ENCODE peak calls at places on chromosome 7, in seven cellular contexts. One of them, this sample, is unnamed.

GRCh38 chr7:101680406-101681145 is 51.5 kb upstream of the MYL10 start:
- DNase-seq in lung: no peak
- DNase-seq in fibroblast of lung: no peak
- DNase-seq in heart right ventricle: no peak
- DNase-seq in cardiac fibroblast: no peak
- DNase-seq in AG04450: no peak
- DNase-seq in IMR-90: no peak
- DNase-seq in this sample: no peak

GRCh38 chr7:47651355-47652317 is 69.7 kb upstream of the TNS3 start:
- DNase-seq in fibroblast of lung: peak; percentile 98
- DNase-seq in AG04450: peak; percentile 94
- DNase-seq in heart right ventricle: no peak
- DNase-seq in cardiac fibroblast: peak; percentile 98
- DNase-seq in IMR-90: peak; percentile 99
- DNase-seq in lung: no peak
- DNase-seq in this sample: peak; percentile 96

GRCh38 chr7:38105874-38106483 is 72.1 kb upstream of the STARD3NL start:
- DNase-seq in cardiac fibroblast: peak; percentile 69
- DNase-seq in lung: no peak
- DNase-seq in heart right ventricle: no peak
- DNase-seq in AG04450: peak; percentile 18
- DNase-seq in fibroblast of lung: peak; percentile 63
- DNase-seq in IMR-90: peak; percentile 49
- DNase-seq in this sample: peak; percentile 6

GRCh38 chr7:142611566-142612250 is 137.6 kb upstream of the PRSS1 start:
- DNase-seq in AG04450: no peak
- DNase-seq in IMR-90: no peak
- DNase-seq in cardiac fibroblast: peak; percentile 32
- DNase-seq in lung: no peak
- DNase-seq in fibroblast of lung: no peak
- DNase-seq in heart right ventricle: no peak
- DNase-seq in this sample: peak; percentile 23

GRCh38 chr7:83210459-83210858 is 47.8 kb upstream of the PCLO start:
- DNase-seq in IMR-90: no peak
- DNase-seq in fibroblast of lung: no peak
- DNase-seq in AG04450: no peak
- DNase-seq in heart right ventricle: no peak
- DNase-seq in lung: no peak
- DNase-seq in cardiac fibroblast: no peak
- DNase-seq in this sample: no peak

GRCh38 chr7:111511845-111512244 is 50.4 kb downstream of the IMMP2L start:
- DNase-seq in IMR-90: peak; percentile 7
- DNase-seq in cardiac fibroblast: no peak
- DNase-seq in fibroblast of lung: peak; percentile 16
- DNase-seq in heart right ventricle: no peak
- DNase-seq in AG04450: no peak
- DNase-seq in lung: no peak
- DNase-seq in this sample: no peak

GRCh38 chr7:30683839-30684238 is 1.6 kb upstream of the CRHR2 start:
- DNase-seq in lung: no peak
- DNase-seq in cardiac fibroblast: no peak
- DNase-seq in fibroblast of lung: no peak
- DNase-seq in heart right ventricle: no peak
- DNase-seq in IMR-90: no peak
- DNase-seq in AG04450: no peak
- DNase-seq in this sample: no peak

GRCh38 chr7:607938-608337 is 88.3 kb upstream of the PDGFA start:
- DNase-seq in AG04450: no peak
- DNase-seq in IMR-90: no peak
- DNase-seq in fibroblast of lung: no peak
- DNase-seq in lung: no peak
- DNase-seq in heart right ventricle: no peak
- DNase-seq in cardiac fibroblast: no peak
- DNase-seq in this sample: no peak

GRCh38 chr7:151801782-151802468 is 75.0 kb downstream of the PRKAG2 start:
- DNase-seq in IMR-90: no peak
- DNase-seq in lung: no peak
- DNase-seq in AG04450: no peak
- DNase-seq in cardiac fibroblast: no peak
- DNase-seq in fibroblast of lung: no peak
- DNase-seq in heart right ventricle: no peak
- DNase-seq in this sample: no peak

GRCh38 chr7:8149222-8149621 is 112.7 kb downstream of the ICA1 start:
- DNase-seq in cardiac fibroblast: no peak
- DNase-seq in IMR-90: no peak
- DNase-seq in fibroblast of lung: peak; percentile 9
- DNase-seq in AG04450: no peak
- DNase-seq in heart right ventricle: no peak
- DNase-seq in lung: no peak
- DNase-seq in this sample: no peak

GRCh38 chr7:102077081-102077480 is 209.6 kb upstream of the SH2B2 start:
- DNase-seq in AG04450: no peak
- DNase-seq in lung: no peak
- DNase-seq in heart right ventricle: no peak
- DNase-seq in cardiac fibroblast: no peak
- DNase-seq in IMR-90: no peak
- DNase-seq in fibroblast of lung: no peak
- DNase-seq in this sample: no peak

GRCh38 chr7:52995676-52996075 is 39.8 kb upstream of the POM121L12 start:
- DNase-seq in lung: no peak
- DNase-seq in IMR-90: no peak
- DNase-seq in heart right ventricle: no peak
- DNase-seq in fibroblast of lung: no peak
- DNase-seq in cardiac fibroblast: no peak
- DNase-seq in AG04450: no peak
- DNase-seq in this sample: no peak

GRCh38 chr7:149856583-149856982 is 17.2 kb upstream of the ATP6V0E2 start:
- DNase-seq in AG04450: no peak
- DNase-seq in heart right ventricle: no peak
- DNase-seq in cardiac fibroblast: no peak
- DNase-seq in fibroblast of lung: no peak
- DNase-seq in lung: no peak
- DNase-seq in IMR-90: no peak
- DNase-seq in this sample: no peak

GRCh38 chr7:2719007-2719406 is 31.0 kb downstream of the AMZ1 start:
- DNase-seq in heart right ventricle: no peak
- DNase-seq in lung: no peak
- DNase-seq in IMR-90: no peak
- DNase-seq in AG04450: no peak
- DNase-seq in fibroblast of lung: no peak
- DNase-seq in cardiac fibroblast: no peak
- DNase-seq in this sample: no peak

DNA sequence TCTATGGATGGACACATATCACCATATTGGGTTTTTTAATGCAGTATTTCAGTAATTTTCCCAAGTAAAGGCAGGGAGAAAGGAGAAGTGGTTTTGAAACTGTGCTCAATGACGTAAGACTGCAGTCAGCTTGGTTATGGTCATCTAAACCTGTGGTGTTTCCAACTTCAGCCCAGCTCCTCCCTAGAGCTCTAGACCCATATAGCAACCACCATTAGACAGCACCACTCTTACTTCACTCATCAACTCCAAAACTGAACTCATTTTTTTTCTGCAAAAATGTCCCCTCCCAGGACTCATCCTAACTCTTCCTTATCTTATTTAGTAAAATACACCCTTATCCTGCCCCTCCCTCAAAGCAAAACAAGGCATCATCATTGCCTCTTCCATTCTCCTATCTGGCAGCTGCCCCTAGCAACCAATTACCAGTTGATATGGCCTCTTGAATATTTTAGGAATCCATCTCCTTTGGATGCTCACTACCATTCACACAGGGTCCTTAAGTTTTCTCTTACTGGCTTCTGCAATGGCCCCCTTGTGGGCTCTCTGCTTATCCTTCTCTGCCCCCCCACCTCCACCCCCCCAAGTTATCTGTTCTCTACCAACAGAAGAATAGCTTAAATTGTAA is 1.5 kb upstream of the RALA start:
- DNase-seq in AG04450: no peak
- DNase-seq in IMR-90: peak; percentile 35
- DNase-seq in lung: no peak
- DNase-seq in heart right ventricle: no peak
- DNase-seq in cardiac fibroblast: no peak
- DNase-seq in fibroblast of lung: no peak
- DNase-seq in this sample: no peak
- H3K4me3 ChIP-seq in AG04450: no peak overlapping the region
- H3K4me3 ChIP-seq in IMR-90: no peak overlapping the region
- H3K4me3 ChIP-seq in lung: no peak overlapping the region
- H3K4me3 ChIP-seq in heart right ventricle: no peak overlapping the region
- H3K4me3 ChIP-seq in cardiac fibroblast: no peak overlapping the region
- H3K4me3 ChIP-seq in fibroblast of lung: no peak overlapping the region
- H3K4me3 ChIP-seq in this sample: no peak overlapping the region

GRCh38 chr7:116672596-116673503 is 854 bp downstream of the MET start:
- DNase-seq in fibroblast of lung: peak; percentile 23
- DNase-seq in AG04450: no peak
- DNase-seq in cardiac fibroblast: no peak
- DNase-seq in lung: no peak
- DNase-seq in IMR-90: peak; percentile 50
- DNase-seq in heart right ventricle: no peak
- DNase-seq in this sample: no peak
- H3K4me3 ChIP-seq in fibroblast of lung: peak overlapping the region; percentile 81
- H3K4me3 ChIP-seq in AG04450: peak overlapping the region; percentile 83
- H3K4me3 ChIP-seq in cardiac fibroblast: peak overlapping the region; percentile 64
- H3K4me3 ChIP-seq in lung: peak overlapping the region; percentile 58
- H3K4me3 ChIP-seq in IMR-90: peak overlapping the region; percentile 69
- H3K4me3 ChIP-seq in heart right ventricle: peak overlapping the region; percentile 64
- H3K4me3 ChIP-seq in this sample: peak overlapping the region; percentile 73

DNA sequence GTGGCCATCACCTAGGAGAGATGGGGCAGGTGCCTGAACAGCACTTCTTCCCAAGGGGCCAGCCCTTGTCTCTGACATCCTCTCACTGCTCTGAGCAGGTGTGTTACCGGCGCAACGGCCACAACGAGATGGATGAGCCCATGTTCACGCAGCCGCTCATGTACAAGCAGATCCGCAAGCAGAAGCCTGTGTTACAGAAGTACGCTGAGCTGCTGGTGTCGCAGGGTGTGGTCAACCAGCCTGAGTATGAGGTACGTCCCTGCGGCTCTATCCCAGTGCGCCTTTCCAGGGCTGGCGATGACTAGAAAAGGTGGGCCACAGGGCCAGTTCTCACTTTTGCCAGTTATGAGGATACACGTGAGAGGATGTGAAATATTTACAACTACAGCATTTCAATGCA is 54.3 kb upstream of the ZMIZ2 start:
- DNase-seq in heart right ventricle: no peak
- DNase-seq in cardiac fibroblast: no peak
- DNase-seq in fibroblast of lung: no peak
- DNase-seq in IMR-90: no peak
- DNase-seq in lung: no peak
- DNase-seq in AG04450: no peak
- DNase-seq in this sample: no peak
- H3K4me3 ChIP-seq in heart right ventricle: no peak overlapping the region
- H3K4me3 ChIP-seq in cardiac fibroblast: no peak overlapping the region
- H3K4me3 ChIP-seq in fibroblast of lung: no peak overlapping the region
- H3K4me3 ChIP-seq in IMR-90: no peak overlapping the region
- H3K4me3 ChIP-seq in lung: no peak overlapping the region
- H3K4me3 ChIP-seq in AG04450: no peak overlapping the region
- H3K4me3 ChIP-seq in this sample: no peak overlapping the region

GRCh38 chr7:106110238-106110560 is 1.9 kb downstream of the SYPL1 start:
- DNase-seq in lung: no peak
- DNase-seq in heart right ventricle: no peak
- DNase-seq in fibroblast of lung: peak; percentile 21
- DNase-seq in IMR-90: no peak
- DNase-seq in cardiac fibroblast: peak; percentile 31
- DNase-seq in AG04450: no peak
- DNase-seq in this sample: no peak
- H3K4me3 ChIP-seq in lung: no peak overlapping the region
- H3K4me3 ChIP-seq in heart right ventricle: peak overlapping the region; percentile 82
- H3K4me3 ChIP-seq in fibroblast of lung: peak overlapping the region; percentile 92
- H3K4me3 ChIP-seq in IMR-90: no peak overlapping the region
- H3K4me3 ChIP-seq in cardiac fibroblast: no peak overlapping the region
- H3K4me3 ChIP-seq in AG04450: peak overlapping the region; percentile 81
- H3K4me3 ChIP-seq in this sample: no peak overlapping the region

GRCh38 chr7:80637911-80638765 is at the start of gene CD36:
- DNase-seq in AG04450: no peak
- DNase-seq in heart right ventricle: no peak
- DNase-seq in fibroblast of lung: no peak
- DNase-seq in cardiac fibroblast: no peak
- DNase-seq in IMR-90: no peak
- DNase-seq in lung: no peak
- DNase-seq in this sample: no peak
- H3K4me3 ChIP-seq in AG04450: no peak within 1 kb of the TSS
- H3K4me3 ChIP-seq in heart right ventricle: peak within 1 kb of the TSS; percentile 56
- H3K4me3 ChIP-seq in fibroblast of lung: no peak within 1 kb of the TSS
- H3K4me3 ChIP-seq in cardiac fibroblast: no peak within 1 kb of the TSS
- H3K4me3 ChIP-seq in IMR-90: no peak within 1 kb of the TSS
- H3K4me3 ChIP-seq in lung: no peak within 1 kb of the TSS
- H3K4me3 ChIP-seq in this sample: no peak within 1 kb of the TSS

GRCh38 chr7:157691521-157692155 is 354.8 kb downstream of the DNAJB6 start:
- DNase-seq in lung: no peak
- DNase-seq in AG04450: no peak
- DNase-seq in heart right ventricle: no peak
- DNase-seq in IMR-90: no peak
- DNase-seq in cardiac fibroblast: no peak
- DNase-seq in fibroblast of lung: no peak
- DNase-seq in this sample: no peak

GRCh38 chr7:157693521-157694388 is 357.0 kb downstream of the DNAJB6 start:
- DNase-seq in IMR-90: no peak
- DNase-seq in fibroblast of lung: no peak
- DNase-seq in AG04450: no peak
- DNase-seq in heart right ventricle: no peak
- DNase-seq in cardiac fibroblast: no peak
- DNase-seq in lung: no peak
- DNase-seq in this sample: no peak

GRCh38 chr7:157693071-157693520 is 356.3 kb downstream of the DNAJB6 start:
- DNase-seq in AG04450: no peak
- DNase-seq in lung: no peak
- DNase-seq in heart right ventricle: no peak
- DNase-seq in cardiac fibroblast: no peak
- DNase-seq in IMR-90: no peak
- DNase-seq in fibroblast of lung: no peak
- DNase-seq in this sample: no peak

GRCh38 chr7:157690833-157691382 is 354.1 kb downstream of the DNAJB6 start:
- DNase-seq in IMR-90: no peak
- DNase-seq in fibroblast of lung: peak; percentile 57
- DNase-seq in AG04450: no peak
- DNase-seq in lung: no peak
- DNase-seq in heart right ventricle: peak; percentile 55
- DNase-seq in cardiac fibroblast: peak; percentile 79
- DNase-seq in this sample: no peak

DNA sequence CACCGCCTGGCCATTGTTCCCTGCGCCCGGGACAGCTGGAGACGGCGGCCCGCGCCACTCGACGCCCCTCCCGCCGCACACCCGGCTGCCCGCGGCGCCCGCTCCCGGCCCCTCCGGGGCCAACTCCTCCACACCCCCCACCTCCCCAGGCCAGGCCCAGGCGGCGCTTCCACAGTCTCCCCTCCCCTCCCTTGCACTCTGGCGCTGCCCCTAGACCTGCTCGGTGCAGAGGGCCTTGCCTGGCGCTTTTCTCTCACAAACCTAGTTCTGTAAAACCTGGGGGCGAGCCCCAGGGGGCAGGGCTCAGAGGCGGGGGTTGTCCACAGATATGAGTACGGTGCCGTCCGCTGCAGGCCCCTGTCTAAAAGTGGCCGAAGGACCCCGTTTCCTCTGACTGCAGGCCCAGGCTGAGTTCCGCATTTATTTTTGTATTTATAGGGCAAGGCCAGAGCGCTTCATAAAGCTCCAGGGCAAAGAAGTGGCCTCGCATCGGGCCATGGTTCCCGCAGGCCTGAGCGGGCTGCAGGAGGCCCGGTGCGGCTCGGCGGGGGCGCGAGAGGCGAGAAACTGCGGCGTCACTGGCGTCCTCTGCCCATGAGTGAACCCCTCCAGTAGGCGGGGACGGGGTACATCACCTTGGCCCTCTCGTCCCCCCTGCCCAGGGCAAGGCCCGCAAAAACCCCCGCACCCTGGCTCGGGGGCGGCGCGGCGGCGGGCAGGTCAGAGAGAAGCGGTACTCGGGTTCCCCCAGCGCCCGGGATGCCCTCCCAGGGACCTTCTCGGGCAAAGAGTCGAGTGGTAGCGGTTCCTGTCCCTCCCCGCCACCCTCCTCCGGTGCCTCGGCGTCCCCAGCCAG is 355.6 kb downstream of the DNAJB6 start:
- DNase-seq in AG04450: no peak
- DNase-seq in cardiac fibroblast: no peak
- DNase-seq in fibroblast of lung: no peak
- DNase-seq in heart right ventricle: no peak
- DNase-seq in IMR-90: no peak
- DNase-seq in lung: no peak
- DNase-seq in this sample: no peak
- H3K4me3 ChIP-seq in AG04450: no peak overlapping the region
- H3K4me3 ChIP-seq in cardiac fibroblast: no peak overlapping the region
- H3K4me3 ChIP-seq in fibroblast of lung: no peak overlapping the region
- H3K4me3 ChIP-seq in heart right ventricle: peak overlapping the region; percentile 30
- H3K4me3 ChIP-seq in IMR-90: no peak overlapping the region
- H3K4me3 ChIP-seq in lung: no peak overlapping the region
- H3K4me3 ChIP-seq in this sample: no peak overlapping the region